ENCODE peak calls at places on chromosomes 13 and 19, in five cellular contexts. One of them, this sample, is unnamed.

GRCh38 chr13:94595006-94595942 is 678 bp downstream of the TGDS start:
- DNase-seq in EL: peak
- DNase-seq in T-helper 17 cell: no peak
- DNase-seq in LNCaP clone FGC: no peak
- DNase-seq in naive thymus-derived CD8-positive, alpha-beta T cell: no peak
- DNase-seq in this sample: no peak

GRCh38 chr13:113845055-113845454 is 18.8 kb downstream of the GAS6 start:
- DNase-seq in EL: no peak
- DNase-seq in T-helper 17 cell: no peak
- DNase-seq in LNCaP clone FGC: no peak
- DNase-seq in naive thymus-derived CD8-positive, alpha-beta T cell: no peak
- DNase-seq in this sample: no peak

GRCh38 chr13:84917252-84917878 is 881.9 kb downstream of the SLITRK6 start:
- DNase-seq in EL: peak
- DNase-seq in T-helper 17 cell: no peak
- DNase-seq in LNCaP clone FGC: peak
- DNase-seq in naive thymus-derived CD8-positive, alpha-beta T cell: no peak
- DNase-seq in this sample: no peak

GRCh38 chr13:46012404-46012803 is 40.1 kb downstream of the ZC3H13 start:
- DNase-seq in EL: no peak
- DNase-seq in T-helper 17 cell: no peak
- DNase-seq in LNCaP clone FGC: no peak
- DNase-seq in naive thymus-derived CD8-positive, alpha-beta T cell: no peak
- DNase-seq in this sample: no peak

GRCh38 chr19:18386543-18387251 is 739 bp downstream of the GDF15 start:
- DNase-seq in EL: no peak
- DNase-seq in T-helper 17 cell: no peak
- DNase-seq in LNCaP clone FGC: no peak
- DNase-seq in naive thymus-derived CD8-positive, alpha-beta T cell: no peak
- DNase-seq in this sample: no peak

GRCh38 chr19:52542984-52543664 is 15.7 kb downstream of the ZNF808 start:
- DNase-seq in EL: peak
- DNase-seq in T-helper 17 cell: no peak
- DNase-seq in LNCaP clone FGC: no peak
- DNase-seq in naive thymus-derived CD8-positive, alpha-beta T cell: no peak
- DNase-seq in this sample: no peak

GRCh38 chr13:65605386-65605785 is 1624.8 kb downstream of the PCDH9 start:
- DNase-seq in EL: no peak
- DNase-seq in T-helper 17 cell: no peak
- DNase-seq in LNCaP clone FGC: no peak
- DNase-seq in naive thymus-derived CD8-positive, alpha-beta T cell: no peak
- DNase-seq in this sample: no peak

GRCh38 chr13:71867101-71867814 is at the start of gene DACH1:
- DNase-seq in EL: peak
- DNase-seq in T-helper 17 cell: no peak
- DNase-seq in LNCaP clone FGC: no peak
- DNase-seq in naive thymus-derived CD8-positive, alpha-beta T cell: no peak
- DNase-seq in this sample: peak

GRCh38 chr13:73737214-73737613 is 397.0 kb downstream of the KLF12 start:
- DNase-seq in EL: no peak
- DNase-seq in T-helper 17 cell: no peak
- DNase-seq in LNCaP clone FGC: no peak
- DNase-seq in naive thymus-derived CD8-positive, alpha-beta T cell: no peak
- DNase-seq in this sample: no peak

GRCh38 chr19:47446534-47447469 is 24.9 kb downstream of the SLC8A2 start:
- DNase-seq in EL: peak
- DNase-seq in T-helper 17 cell: no peak
- DNase-seq in LNCaP clone FGC: no peak
- DNase-seq in naive thymus-derived CD8-positive, alpha-beta T cell: no peak
- DNase-seq in this sample: no peak

GRCh38 chr19:39133431-39134270 is 8.1 kb downstream of the PAK4 start:
- DNase-seq in EL: no peak
- DNase-seq in T-helper 17 cell: no peak
- DNase-seq in LNCaP clone FGC: no peak
- DNase-seq in naive thymus-derived CD8-positive, alpha-beta T cell: no peak
- DNase-seq in this sample: no peak

GRCh38 chr19:4328243-4328990 is 10.2 kb downstream of the STAP2 start:
- DNase-seq in EL: peak
- DNase-seq in T-helper 17 cell: peak
- DNase-seq in LNCaP clone FGC: no peak
- DNase-seq in naive thymus-derived CD8-positive, alpha-beta T cell: peak
- DNase-seq in this sample: peak

This sample was measured in nucleus accumbens.